ENCODE peak calls at places on chromosomes 16 and 17, in nine cellular contexts. L is stimulated activated CD8-positive, alpha-beta memory T cell treated with anti-CD3 and anti-CD28 coated beads, Interleukin-4, amount 100 ng/mL, for 1 hour; R is stimulated activated CD4-positive, alpha-beta T cell treated with anti-CD3 and anti-CD28 coated beads, Interleukin-2, amount 100 ng/mL, for 48 hours; H is COR-L47; V is small intestine; B is lower leg skin; S is mesothelial cell of epicardium; T is stimulated activated naive CD8-positive, alpha-beta T cell treated with anti-CD3 and anti-CD28 coated beads, Interleukin-15, Interleukin-2, amounts not matched to agents 100 U/mL and 50 U/mL, for 24 hours; C is activated T-helper 1 cell treated with Interleukin-2 at 50 U/mL for 16 hours. O is an unnamed sample.

GRCh38 chr16:57798267-57798810 is 4.0 kb downstream of the KIFC3 start:
- DNase-seq in T (no peak), L (no peak), S (no peak), V (no peak), B (no peak), C (no peak), H (no peak), R (no peak), O (no peak)

GRCh38 chr16:87854053-87854906 is 15.0 kb downstream of the SLC7A5 start:
- DNase-seq in H (no peak), L (no peak), R (no peak), B (no peak), V (no peak), S (no peak), T (peak), C (no peak), O (no peak)

GRCh38 chr17:12911241-12911640 is 106.6 kb downstream of the ELAC2 start:
- DNase-seq in B (no peak), L (no peak), V (no peak), C (no peak), S (no peak), R (no peak), H (no peak), T (no peak), O (no peak)

GRCh38 chr16:29745126-29745852 is 501 bp downstream of the C16orf54 start:
- DNase-seq in L (no peak), C (peak), H (no peak), B (no peak), V (no peak), S (no peak), T (peak), R (peak), O (no peak)

GRCh38 chr17:82932146-82933005 is 92.6 kb upstream of the ZNF750 start:
- DNase-seq in V (no peak), S (no peak), C (no peak), L (no peak), R (no peak), B (peak), T (no peak), H (no peak), O (no peak)

GRCh38 chr16:86661715-86662114 is 83.4 kb downstream of the FOXL1 start:
- DNase-seq in V (no peak), T (no peak), R (no peak), B (no peak), H (no peak), C (no peak), L (no peak), S (no peak), O (no peak)

GRCh38 chr17:42266918-42267766 is 9.0 kb downstream of the STAT5B start:
- DNase-seq in V (no peak), T (no peak), C (peak), R (no peak), B (no peak), L (no peak), H (no peak), S (no peak), O (no peak)

GRCh38 chr17:17739388-17740066 is 58.3 kb downstream of the RAI1 start:
- DNase-seq in C (no peak), V (peak), R (no peak), L (no peak), S (no peak), B (no peak), T (no peak), H (no peak), O (no peak)

GRCh38 chr17:61805399-61805798 is 57.9 kb downstream of the BRIP1 start:
- DNase-seq in R (no peak), C (no peak), B (no peak), T (no peak), S (no peak), L (no peak), H (no peak), V (no peak), O (no peak)